ENCODE peak calls at places on chromosomes 12 and 14, in ten cellular contexts. W, P, M, N, L, B, R, J, K and I are unnamed samples.

GRCh38 chr14:54840336-54840735 is 62.3 kb downstream of the GCH1 start:
- DNase-seq in W (no peak), P (no peak), M (no peak), N (no peak), L (no peak), B (no peak), R (no peak), J (no peak), K (no peak), I (no peak)

GRCh38 chr12:95088339-95088738 is 14.9 kb upstream of the NR2C1 start:
- DNase-seq in W (no peak), P (no peak), M (no peak), N (no peak), L (no peak), B (no peak), R (no peak), J (no peak), K (no peak), I (no peak)

GRCh38 chr14:95774265-95775160 is 60.6 kb upstream of the TCL1A start:
- DNase-seq in W (peak; percentile 72), P (no peak), M (no peak), N (peak; percentile 71), L (peak; percentile 26), B (peak; percentile 46), R (no peak), J (no peak), K (peak; percentile 87), I (peak; percentile 56)

GRCh38 chr12:68102163-68102562 is 57.4 kb downstream of the IFNG start:
- DNase-seq in W (no peak), P (no peak), M (no peak), N (no peak), L (no peak), B (no peak), R (no peak), J (no peak), K (no peak), I (no peak)

GRCh38 chr14:29927596-29928341 is at the start of gene PRKD1:
- DNase-seq in W (peak; percentile 72), P (peak; percentile 89), M (peak; percentile 62), N (peak; percentile 42), L (no peak), B (peak; percentile 78), R (peak; percentile 67), J (no peak), K (peak; percentile 81), I (peak; percentile 67)

GRCh38 chr12:22101749-22102243 is 55.8 kb downstream of the CMAS start:
- DNase-seq in W (no peak), P (peak; percentile 64), M (no peak), N (peak; percentile 46), L (no peak), B (no peak), R (peak; percentile 81), J (no peak), K (no peak), I (no peak)

GRCh38 chr12:32964981-32965585 is 68.5 kb upstream of the PKP2 start:
- DNase-seq in W (no peak), P (no peak), M (no peak), N (no peak), L (no peak), B (no peak), R (no peak), J (no peak), K (no peak), I (no peak)

GRCh38 chr14:102323102-102323501 is 3.6 kb downstream of the ZNF839 start:
- DNase-seq in W (peak; percentile 79), P (peak; percentile 81), M (peak; percentile 73), N (peak; percentile 84), L (peak; percentile 18), B (peak; percentile 69), R (no peak), J (no peak), K (no peak), I (peak; percentile 68)

GRCh38 chr12:67326637-67327036 is 57.5 kb downstream of the CAND1 start:
- DNase-seq in W (no peak), P (no peak), M (no peak), N (no peak), L (no peak), B (no peak), R (no peak), J (no peak), K (no peak), I (no peak)

GRCh38 chr12:56728139-56728861 is 3.2 kb upstream of the NACA start:
- DNase-seq in W (no peak), P (no peak), M (no peak), N (no peak), L (no peak), B (no peak), R (no peak), J (no peak), K (no peak), I (no peak)

GRCh38 chr14:84237881-84238280 is 1292.1 kb upstream of the FLRT2 start:
- DNase-seq in W (no peak), P (no peak), M (no peak), N (no peak), L (no peak), B (no peak), R (no peak), J (no peak), K (no peak), I (no peak)

GRCh38 chr14:65803886-65804285 is 391.4 kb downstream of the FUT8 start:
- DNase-seq in W (no peak), P (no peak), M (no peak), N (no peak), L (no peak), B (no peak), R (no peak), J (no peak), K (no peak), I (no peak)

GRCh38 chr12:56212360-56212759 is 9.4 kb downstream of the RNF41 start:
- DNase-seq in W (no peak), P (no peak), M (no peak), N (no peak), L (no peak), B (no peak), R (no peak), J (no peak), K (no peak), I (no peak)

GRCh38 chr14:20755037-20755436 is 9.3 kb downstream of the EDDM3A start:
- DNase-seq in W (no peak), P (no peak), M (no peak), N (no peak), L (no peak), B (no peak), R (no peak), J (no peak), K (no peak), I (no peak)

GRCh38 chr12:40215977-40216376 is 8.8 kb upstream of the LRRK2 start:
- DNase-seq in W (no peak), P (no peak), M (no peak), N (peak; percentile 35), L (no peak), B (no peak), R (no peak), J (no peak), K (no peak), I (no peak)

GRCh38 chr12:40219760-40220159 is 5.0 kb upstream of the LRRK2 start:
- DNase-seq in W (no peak), P (no peak), M (no peak), N (no peak), L (no peak), B (no peak), R (no peak), J (no peak), K (no peak), I (no peak)

GRCh38 chr12:40211185-40211584 is 13.6 kb upstream of the LRRK2 start:
- DNase-seq in W (no peak), P (no peak), M (no peak), N (no peak), L (no peak), B (no peak), R (no peak), J (no peak), K (no peak), I (no peak)

GRCh38 chr12:40212566-40212965 is 12.2 kb upstream of the LRRK2 start:
- DNase-seq in W (no peak), P (no peak), M (no peak), N (no peak), L (no peak), B (no peak), R (no peak), J (no peak), K (no peak), I (no peak)

GRCh38 chr12:40216516-40217288 is 8.1 kb upstream of the LRRK2 start:
- DNase-seq in W (no peak), P (no peak), M (no peak), N (no peak), L (no peak), B (no peak), R (no peak), J (no peak), K (no peak), I (no peak)
- H3K4me3 ChIP-seq in W (no peak overlapping the region), P (no peak overlapping the region), M (no peak overlapping the region), N (no peak overlapping the region), L (no peak overlapping the region), B (no peak overlapping the region), R (no peak overlapping the region), J (no peak overlapping the region), K (no peak overlapping the region), I (no peak overlapping the region)

DNA sequence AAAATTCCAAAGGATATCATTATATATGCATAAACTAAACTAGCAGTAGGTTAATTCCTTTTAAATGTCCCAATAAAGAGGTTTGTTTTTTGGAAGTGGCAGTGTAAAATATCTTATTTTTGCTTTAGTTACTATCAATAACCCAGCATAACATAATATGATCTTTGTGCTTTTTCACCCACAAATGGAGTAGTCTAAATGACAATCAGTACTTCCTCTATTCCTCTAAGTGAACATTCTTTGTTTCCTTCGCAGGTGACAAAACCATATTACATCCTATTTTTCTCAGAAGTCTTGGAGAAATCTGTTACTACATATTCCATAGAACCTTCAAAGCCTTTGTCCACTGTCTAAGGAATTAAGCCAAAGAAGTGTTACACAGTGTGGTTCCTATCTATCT is 62.5 kb downstream of the MED13L start:
- DNase-seq in W (no peak), P (no peak), M (no peak), N (no peak), L (no peak), B (no peak), R (no peak), J (no peak), K (no peak), I (no peak)
- H3K4me1 ChIP-seq in W (peaks cover 47% of the 10 kb centered on the region), P (peaks cover 3% of the 10 kb centered on the region), M (peaks cover 35% of the 10 kb centered on the region), N (no peaks in the 10 kb centered on the region), L (peaks cover 77% of the 10 kb centered on the region), B (peaks cover 29% of the 10 kb centered on the region), R (peaks cover 37% of the 10 kb centered on the region), J (peaks cover 73% of the 10 kb centered on the region), K (peaks cover 5% of the 10 kb centered on the region), I (peaks cover 2% of the 10 kb centered on the region)

DNA sequence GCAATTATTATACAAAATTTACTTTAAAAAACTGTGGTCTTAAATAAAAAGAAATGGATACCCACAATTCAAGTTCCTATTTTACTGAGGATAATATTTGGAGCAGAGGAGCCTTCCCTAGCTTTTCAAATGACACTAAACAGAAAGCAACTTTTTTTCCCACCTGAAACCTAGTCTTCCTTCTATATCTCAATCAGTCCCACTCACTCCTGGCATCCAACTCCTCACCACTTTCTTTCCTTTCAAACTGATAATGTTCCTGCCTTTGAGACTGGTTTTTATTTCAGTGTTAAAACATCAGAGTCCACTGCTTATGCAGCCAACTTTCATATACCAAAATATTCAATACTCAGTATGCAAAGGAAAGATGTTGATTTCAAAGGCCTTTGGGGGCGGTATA is 225.6 kb downstream of the GXYLT1 start:
- DNase-seq in W (no peak), P (no peak), M (no peak), N (no peak), L (no peak), B (no peak), R (no peak), J (no peak), K (no peak), I (no peak)
- H3K4me3 ChIP-seq in W (no peak overlapping the region), P (peak overlapping the region; percentile 3), M (no peak overlapping the region), N (no peak overlapping the region), L (no peak overlapping the region), B (no peak overlapping the region), R (no peak overlapping the region), J (no peak overlapping the region), K (no peak overlapping the region), I (no peak overlapping the region)

GRCh38 chr12:131829351-131829794 is 1.2 kb downstream of the MMP17 start:
- DNase-seq in W (no peak), P (peak; percentile 73), M (no peak), N (peak; percentile 44), L (no peak), B (no peak), R (no peak), J (peak; percentile 85), K (no peak), I (no peak)
- H3K4me1 ChIP-seq in W (peaks cover 30% of the 10 kb centered on the region), P (no peaks in the 10 kb centered on the region), M (peaks cover 45% of the 10 kb centered on the region), N (peaks cover 23% of the 10 kb centered on the region), L (peaks cover 22% of the 10 kb centered on the region), B (peaks cover 23% of the 10 kb centered on the region), R (peaks cover 48% of the 10 kb centered on the region), J (peaks cover 49% of the 10 kb centered on the region), K (peaks cover 22% of the 10 kb centered on the region), I (peaks cover 51% of the 10 kb centered on the region)